ENCODE peak calls at places on chromosomes 2 and 18, in ten cellular contexts. K is HTR-8/SVneo, Q is choroid plexus epithelial cell, E is iPS-NIHi11, F is pons, U is heart right ventricle, M is midbrain, W is uterus, H is SK-MEL-5, R is non-pigmented ciliary epithelial cell. J is an unnamed sample.

GRCh38 chr2:216181953-216182352 is 72.8 kb downstream of the XRCC5 start:
- DNase-seq in K (no peak), Q (no peak), E (no peak), F (no peak), U (no peak), M (no peak), W (no peak), H (peak), R (no peak), J (no peak)

GRCh38 chr2:224062481-224063307 is 23.6 kb upstream of the SERPINE2 start:
- DNase-seq in K (no peak), Q (no peak), E (no peak), F (peak), U (no peak), M (no peak), W (no peak), H (peak), R (no peak), J (no peak)

GRCh38 chr18:33835419-33835818 is 257.4 kb downstream of the ASXL3 start:
- DNase-seq in K (no peak), Q (no peak), E (no peak), F (no peak), U (no peak), M (no peak), W (no peak), H (no peak), R (no peak), J (no peak)

GRCh38 chr18:35732652-35733051 is 151.1 kb downstream of the GALNT1 start:
- DNase-seq in K (no peak), Q (peak), E (no peak), F (no peak), U (no peak), M (no peak), W (no peak), H (no peak), R (no peak), J (peak)

GRCh38 chr2:162113088-162113770 is 38.8 kb downstream of the GCG start:
- DNase-seq in K (no peak), Q (no peak), E (peak), F (no peak), U (no peak), M (no peak), W (no peak), H (no peak), R (no peak), J (no peak)

GRCh38 chr18:58615150-58616132 is 13.4 kb downstream of the ALPK2 start:
- DNase-seq in K (no peak), Q (no peak), E (no peak), F (no peak), U (no peak), M (no peak), W (no peak), H (no peak), R (no peak), J (peak)

GRCh38 chr2:28639836-28640235 is 111.8 kb upstream of the PPP1CB start:
- DNase-seq in K (no peak), Q (no peak), E (no peak), F (no peak), U (no peak), M (no peak), W (peak), H (no peak), R (no peak), J (peak)

GRCh38 chr2:191443446-191443845 is 198.2 kb downstream of the MYO1B start:
- DNase-seq in K (no peak), Q (no peak), E (no peak), F (no peak), U (no peak), M (no peak), W (no peak), H (no peak), R (no peak), J (no peak)

GRCh38 chr2:159711562-159712193 is 628 bp upstream of the MARCHF7 start:
- DNase-seq in K (no peak), Q (no peak), E (no peak), F (peak), U (no peak), M (peak), W (no peak), H (no peak), R (no peak), J (peak)

GRCh38 chr2:135164431-135164830 is 112.3 kb downstream of the RAB3GAP1 start:
- DNase-seq in K (peak), Q (peak), E (no peak), F (no peak), U (no peak), M (no peak), W (no peak), H (peak), R (peak), J (peak)

GRCh38 chr2:9220201-9220600 is 13.6 kb downstream of the ASAP2 start:
- DNase-seq in K (no peak), Q (no peak), E (no peak), F (no peak), U (no peak), M (no peak), W (no peak), H (no peak), R (no peak), J (no peak)

GRCh38 chr18:77320960-77321559 is 71.4 kb downstream of the GALR1 start:
- DNase-seq in K (no peak), Q (peak), E (no peak), F (peak), U (no peak), M (no peak), W (no peak), H (peak), R (no peak), J (no peak)

GRCh38 chr18:22470141-22470510 is 52.4 kb upstream of the CTAGE1 start:
- DNase-seq in K (no peak), Q (peak), E (no peak), F (no peak), U (no peak), M (no peak), W (no peak), H (no peak), R (no peak), J (no peak)

GRCh38 chr2:234981197-234982095 is 29.6 kb downstream of the SH3BP4 start:
- DNase-seq in K (peak), Q (peak), E (peak), F (no peak), U (peak), M (no peak), W (peak), H (no peak), R (peak), J (peak)

GRCh38 chr2:20578895-20579825 is 71.7 kb downstream of the HS1BP3 start:
- DNase-seq in K (peak), Q (peak), E (peak), F (peak), U (peak), M (peak), W (peak), H (peak), R (peak), J (peak)

GRCh38 chr2:199629301-199629700 is 171.6 kb upstream of the SATB2 start:
- DNase-seq in K (no peak), Q (no peak), E (no peak), F (no peak), U (no peak), M (no peak), W (no peak), H (no peak), R (no peak), J (no peak)